ENCODE peak calls at places on chromosome 11, in seven cellular contexts. W, T, E, G, M, I and Z are unnamed samples.

GRCh38 chr11:43738600-43739409 is 58.3 kb downstream of the HSD17B12 start:
- DNase-seq in T (peak), I (no peak), M (peak), E (no peak), G (no peak), W (no peak), Z (no peak)

GRCh38 chr11:125162743-125163142 is 1.8 kb upstream of the PKNOX2 start:
- DNase-seq in I (no peak), T (no peak), M (no peak), W (no peak), G (no peak), E (no peak), Z (peak)

GRCh38 chr11:114914231-114915005 is 236.1 kb downstream of the NXPE2 start:
- DNase-seq in M (no peak), W (no peak), I (no peak), E (no peak), T (no peak), G (no peak), Z (no peak)

GRCh38 chr11:71998649-71999310 is at the start of gene IL18BP:
- DNase-seq in W (no peak), E (peak), I (no peak), T (peak), G (no peak), M (no peak), Z (peak)

GRCh38 chr11:127470485-127470884 is 469.9 kb upstream of the KIRREL3 start:
- DNase-seq in M (peak), G (no peak), I (no peak), E (no peak), W (no peak), T (no peak), Z (no peak)

GRCh38 chr11:64863381-64864060 is 14.9 kb downstream of the EHD1 start:
- DNase-seq in T (no peak), I (peak), M (no peak), W (no peak), G (no peak), E (no peak), Z (no peak)

GRCh38 chr11:29171350-29171950 is 845.4 kb downstream of the KCNA4 start:
- DNase-seq in I (no peak), E (no peak), G (no peak), T (no peak), M (no peak), W (no peak), Z (no peak)

GRCh38 chr11:117457835-117458234 is 130.2 kb downstream of the CEP164 start:
- DNase-seq in W (no peak), M (no peak), I (no peak), E (no peak), T (no peak), G (no peak), Z (no peak)

GRCh38 chr11:69500285-69501120 is 19.0 kb downstream of the LINC01488 start:
- DNase-seq in G (no peak), T (no peak), E (no peak), I (no peak), W (peak), M (no peak), Z (no peak)

GRCh38 chr11:34492806-34493414 is 20.7 kb downstream of the ELF5 start:
- DNase-seq in E (peak), G (no peak), T (peak), M (peak), I (peak), W (peak), Z (peak)

GRCh38 chr11:11813288-11813962 is 28.3 kb upstream of the USP47 start:
- DNase-seq in E (no peak), W (no peak), G (no peak), M (peak), T (peak), I (peak), Z (peak)

GRCh38 chr11:8732748-8733241 is 50.2 kb downstream of the RPL27A start:
- DNase-seq in W (no peak), G (no peak), T (peak), I (peak), M (no peak), E (no peak), Z (no peak)

GRCh38 chr11:97445561-97445960 is 1055.7 kb downstream of the JRKL start:
- DNase-seq in E (no peak), I (no peak), W (no peak), T (no peak), M (no peak), G (no peak), Z (no peak)

GRCh38 chr11:79026803-79027445 is 413.9 kb downstream of the TENM4 start:
- DNase-seq in E (no peak), G (no peak), I (no peak), T (no peak), M (no peak), W (no peak), Z (no peak)

GRCh38 chr11:70532728-70533127 is 134.4 kb downstream of the CTTN start:
- DNase-seq in I (no peak), G (no peak), W (no peak), T (no peak), E (no peak), M (no peak), Z (no peak)

GRCh38 chr11:12066799-12067508 is 43.4 kb upstream of the MICAL2 start:
- DNase-seq in M (peak), E (no peak), G (no peak), I (peak), W (peak), T (no peak), Z (peak)

GRCh38 chr11:128517457-128518230 is 69.7 kb downstream of the ETS1 start:
- DNase-seq in M (no peak), G (no peak), E (no peak), I (no peak), W (no peak), T (no peak), Z (no peak)

GRCh38 chr11:117529767-117530166 is 202.1 kb downstream of the CEP164 start:
- DNase-seq in I (no peak), T (no peak), M (no peak), E (no peak), G (no peak), W (no peak), Z (no peak)

GRCh38 chr11:73334244-73335203 is 26.4 kb downstream of the ARHGEF17 start:
- DNase-seq in W (no peak), G (no peak), M (peak), T (peak), I (peak), E (no peak), Z (peak)

GRCh38 chr11:129143335-129143734 is 48.8 kb downstream of the ARHGAP32 start:
- DNase-seq in G (no peak), T (peak), E (no peak), I (peak), M (peak), W (peak), Z (peak)

GRCh38 chr11:2531277-2531986 is 86.6 kb downstream of the KCNQ1 start:
- DNase-seq in I (peak), T (peak), E (peak), G (no peak), W (peak), M (peak), Z (peak)

GRCh38 chr11:19737575-19737974 is 24.9 kb downstream of the NAV2 start:
- DNase-seq in I (no peak), W (no peak), G (no peak), T (no peak), M (no peak), E (no peak), Z (no peak)

GRCh38 chr11:19740586-19740985 is 27.9 kb downstream of the NAV2 start:
- DNase-seq in M (no peak), W (no peak), E (no peak), I (no peak), G (no peak), T (no peak), Z (no peak)

GRCh38 chr11:19738124-19738523 is 25.5 kb downstream of the NAV2 start:
- DNase-seq in I (no peak), E (no peak), W (no peak), M (no peak), T (no peak), G (no peak), Z (no peak)

GRCh38 chr11:19742595-19743292 is 30.1 kb downstream of the NAV2 start:
- DNase-seq in T (peak), G (no peak), E (peak), I (peak), W (peak), M (peak), Z (peak)

GRCh38 chr11:19739872-19740271 is 27.2 kb downstream of the NAV2 start:
- DNase-seq in W (no peak), E (no peak), G (no peak), T (no peak), I (no peak), M (peak), Z (no peak)
- TF ChIP-seq CTCF in W (no peak), E (no peak), G (peak), T (peak), I (peak), M (peak), Z (no peak)

DNA sequence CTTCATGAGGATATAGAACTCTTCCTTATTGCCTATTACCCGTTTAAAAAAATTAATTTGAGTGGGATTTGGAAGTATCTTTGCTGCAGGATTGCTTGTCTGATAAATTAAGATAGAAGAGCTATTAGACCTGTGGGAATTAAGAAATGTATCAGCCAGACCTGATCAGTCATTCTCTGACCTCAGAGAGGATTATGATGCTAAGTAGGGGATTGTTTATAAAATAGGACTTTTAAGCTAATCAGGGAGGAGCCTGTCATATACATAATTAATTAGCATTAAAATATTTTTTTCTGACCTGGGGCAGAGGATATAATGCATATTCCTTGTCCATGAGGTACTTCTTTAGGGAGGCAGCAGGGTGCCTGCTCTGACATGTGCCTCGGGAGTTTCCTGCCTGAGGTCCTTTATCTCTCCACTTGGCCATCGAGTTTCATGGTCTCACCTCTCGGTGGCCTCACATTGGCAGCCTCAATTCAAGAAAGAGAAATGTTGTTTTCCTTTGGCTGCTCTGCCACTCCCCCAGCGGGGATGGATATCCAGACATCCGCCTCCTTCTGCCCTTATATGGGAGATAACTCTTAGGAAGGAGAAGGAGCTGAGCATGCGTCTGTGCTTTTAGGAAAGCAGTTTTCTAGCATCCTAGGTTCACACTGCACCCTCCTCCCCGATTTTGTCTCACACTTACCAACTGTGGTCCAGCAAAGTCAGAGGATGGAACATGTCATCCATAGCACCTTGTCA is 41.1 kb downstream of the DIXDC1 start:
- DNase-seq in T (peak), G (no peak), W (no peak), I (peak), E (no peak), M (peak), Z (peak)
- TF ChIP-seq CTCF in T (no peak), G (peak), W (no peak), I (peak), E (no peak), M (no peak), Z (no peak)

GRCh38 chr11:77113382-77114088 is 10.9 kb downstream of the OMP start:
- DNase-seq in I (no peak), E (no peak), M (peak), W (no peak), T (no peak), G (no peak), Z (no peak)
- TF ChIP-seq CTCF in I (peak), E (no peak), M (peak), W (peak), T (peak), G (peak), Z (no peak)

DNA sequence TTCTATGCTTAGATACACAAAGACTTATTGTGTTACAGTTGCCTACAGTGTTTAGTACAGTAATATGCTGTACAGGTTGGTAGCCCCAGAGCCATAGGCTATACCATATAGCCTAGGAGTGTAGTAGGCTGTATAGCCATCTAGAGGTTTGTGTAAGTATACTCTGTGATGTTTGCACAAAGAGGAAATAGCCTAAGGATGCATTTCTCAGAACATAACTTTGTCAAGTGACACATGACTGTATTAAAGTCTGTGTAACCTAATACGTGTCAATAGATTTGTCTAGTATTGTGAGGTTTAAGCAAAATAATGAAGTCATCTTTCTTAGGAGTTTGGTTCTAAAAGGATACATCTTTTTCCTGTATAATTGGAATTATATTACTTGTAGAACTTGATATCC is 5.5 kb downstream of the ZC3H12C start:
- DNase-seq in T (no peak), W (no peak), I (no peak), G (no peak), M (no peak), E (no peak), Z (no peak)
- TF ChIP-seq CTCF in T (no peak), W (no peak), I (no peak), G (no peak), M (no peak), E (no peak), Z (no peak)